ENCODE peak calls at places on chromosomes 11 and 22, in five cellular contexts. One of them, this sample, is unnamed.

GRCh38 chr11:128689946-128690745 is 3.7 kb upstream of the FLI1 start:
- DNase-seq in GM23248: peak
- DNase-seq in neural progenitor cell: peak
- DNase-seq in mesenchymal stem cell: peak
- DNase-seq in left ventricle myocardium inferior: no peak
- DNase-seq in this sample: no peak

GRCh38 chr11:9972917-9973504 is 309.1 kb downstream of the SWAP70 start:
- DNase-seq in GM23248: peak
- DNase-seq in mesenchymal stem cell: peak
- DNase-seq in neural progenitor cell: peak
- DNase-seq in left ventricle myocardium inferior: no peak
- DNase-seq in this sample: peak

GRCh38 chr22:43128116-43128515 is 15.1 kb downstream of the MCAT start:
- DNase-seq in neural progenitor cell: no peak
- DNase-seq in left ventricle myocardium inferior: no peak
- DNase-seq in mesenchymal stem cell: no peak
- DNase-seq in GM23248: no peak
- DNase-seq in this sample: no peak

GRCh38 chr11:118804094-118804493 is 13.1 kb upstream of the DDX6 start:
- DNase-seq in neural progenitor cell: no peak
- DNase-seq in left ventricle myocardium inferior: no peak
- DNase-seq in mesenchymal stem cell: no peak
- DNase-seq in GM23248: no peak
- DNase-seq in this sample: no peak

GRCh38 chr22:46996595-46997310 is 234.3 kb downstream of the TBC1D22A start:
- DNase-seq in neural progenitor cell: no peak
- DNase-seq in left ventricle myocardium inferior: no peak
- DNase-seq in GM23248: no peak
- DNase-seq in mesenchymal stem cell: no peak
- DNase-seq in this sample: peak

GRCh38 chr11:128707671-128708070 is 13.8 kb downstream of the FLI1 start:
- DNase-seq in neural progenitor cell: no peak
- DNase-seq in left ventricle myocardium inferior: no peak
- DNase-seq in mesenchymal stem cell: peak
- DNase-seq in GM23248: peak
- DNase-seq in this sample: no peak

GRCh38 chr11:123407124-123407995 is 22.7 kb upstream of the GRAMD1B start:
- DNase-seq in left ventricle myocardium inferior: peak
- DNase-seq in GM23248: peak
- DNase-seq in neural progenitor cell: peak
- DNase-seq in mesenchymal stem cell: peak
- DNase-seq in this sample: peak

GRCh38 chr22:33796494-33796893 is 123.8 kb downstream of the LARGE1 start:
- DNase-seq in GM23248: no peak
- DNase-seq in neural progenitor cell: no peak
- DNase-seq in mesenchymal stem cell: no peak
- DNase-seq in left ventricle myocardium inferior: no peak
- DNase-seq in this sample: no peak

GRCh38 chr22:23696326-23696851 is 5.6 kb downstream of the RGL4 start:
- DNase-seq in left ventricle myocardium inferior: no peak
- DNase-seq in GM23248: no peak
- DNase-seq in neural progenitor cell: no peak
- DNase-seq in mesenchymal stem cell: no peak
- DNase-seq in this sample: no peak
- H3K27ac ChIP-seq in left ventricle myocardium inferior: no peak
- H3K27ac ChIP-seq in GM23248: no peak
- H3K27ac ChIP-seq in neural progenitor cell: no peak
- H3K27ac ChIP-seq in mesenchymal stem cell: no peak
- H3K27ac ChIP-seq in this sample: no peak

GRCh38 chr11:95241673-95242072 is 10.7 kb upstream of the SESN3 start:
- DNase-seq in neural progenitor cell: no peak
- DNase-seq in left ventricle myocardium inferior: no peak
- DNase-seq in mesenchymal stem cell: no peak
- DNase-seq in GM23248: peak
- DNase-seq in this sample: no peak
- H3K4me3 ChIP-seq in neural progenitor cell: no peak
- H3K4me3 ChIP-seq in left ventricle myocardium inferior: peak
- H3K4me3 ChIP-seq in mesenchymal stem cell: peak
- H3K4me3 ChIP-seq in GM23248: peak
- H3K4me3 ChIP-seq in this sample: no peak

GRCh38 chr11:121038642-121039409 is 14.9 kb downstream of the TBCEL start:
- DNase-seq in left ventricle myocardium inferior: no peak
- DNase-seq in mesenchymal stem cell: no peak
- DNase-seq in GM23248: no peak
- DNase-seq in neural progenitor cell: no peak
- DNase-seq in this sample: no peak
- H3K27ac ChIP-seq in left ventricle myocardium inferior: no peak
- H3K27ac ChIP-seq in mesenchymal stem cell: no peak
- H3K27ac ChIP-seq in GM23248: no peak
- H3K27ac ChIP-seq in neural progenitor cell: no peak
- H3K27ac ChIP-seq in this sample: no peak

DNA sequence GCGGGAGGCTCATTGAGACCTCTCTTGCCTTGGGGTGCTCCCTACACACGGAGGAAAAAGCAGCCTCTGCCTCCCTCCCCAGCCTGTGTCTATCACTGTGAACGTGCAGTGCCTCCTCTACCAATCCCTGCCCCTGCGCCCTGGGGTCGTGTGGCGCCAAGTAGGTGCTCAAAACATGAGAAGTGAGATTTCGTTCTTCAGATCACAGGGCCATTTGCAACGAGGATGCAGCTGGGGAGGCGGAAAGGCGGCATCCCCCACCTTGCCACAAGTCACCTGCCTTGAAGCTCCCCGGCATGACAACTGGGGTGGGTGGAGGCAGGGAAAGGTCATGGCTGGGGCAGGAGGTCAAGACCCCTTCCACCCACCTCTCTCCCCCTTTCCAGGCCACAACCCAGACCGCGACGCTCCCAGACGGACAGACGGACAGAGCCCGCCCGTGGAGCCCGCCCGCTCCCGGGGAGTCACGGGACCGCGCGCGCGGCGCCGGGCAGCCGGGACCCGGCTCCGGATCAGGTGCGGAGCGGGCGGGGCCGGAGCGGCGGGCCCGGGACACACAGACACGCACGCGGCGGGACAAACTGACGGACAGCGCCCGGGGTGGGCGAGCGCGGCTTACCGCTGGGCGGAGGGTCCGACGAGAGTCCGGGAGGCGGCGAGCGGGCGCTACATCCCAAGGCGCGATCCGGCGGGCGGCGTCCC is 487 bp downstream of the KCNJ4 start:
- DNase-seq in neural progenitor cell: peak
- DNase-seq in GM23248: peak
- DNase-seq in left ventricle myocardium inferior: no peak
- DNase-seq in mesenchymal stem cell: no peak
- DNase-seq in this sample: no peak
- H3K4me3 ChIP-seq in neural progenitor cell: peak
- H3K4me3 ChIP-seq in GM23248: no peak
- H3K4me3 ChIP-seq in left ventricle myocardium inferior: peak
- H3K4me3 ChIP-seq in mesenchymal stem cell: no peak
- H3K4me3 ChIP-seq in this sample: no peak